ENCODE peak calls at places on chromosome 14, in ten cellular contexts. B is endothelial cell; C is tibial artery; I is lung; U is A549; Q is CD4-positive, alpha-beta T cell; N is neural crest cell; E is K562; D is CD8-positive, alpha-beta T cell; V is ovary. X is an unnamed sample.

GRCh38 chr14:89325299-89325883 is 91.6 kb downstream of the FOXN3 start:
- DNase-seq in I (no peak), U (no peak), E (no peak), B (no peak), N (no peak), Q (no peak), C (no peak), V (no peak), D (no peak), X (no peak)

GRCh38 chr14:52068741-52069616 is at the start of gene NID2:
- DNase-seq in D (no peak), E (peak; percentile 32), B (peak; percentile 84), N (peak; percentile 84), V (peak; percentile 92), I (peak; percentile 64), U (peak; percentile 79), Q (no peak), C (peak; percentile 87), X (peak; percentile 45)

GRCh38 chr14:90924618-90925345 is 108.6 kb upstream of the TTC7B start:
- DNase-seq in E (no peak), V (no peak), U (no peak), C (no peak), I (no peak), B (no peak), Q (no peak), D (no peak), N (no peak), X (no peak)

GRCh38 chr14:99603471-99603933 is 505 bp downstream of the CCDC85C start:
- DNase-seq in D (peak; percentile 29), U (no peak), E (no peak), Q (peak; percentile 46), B (peak; percentile 54), V (peak; percentile 65), I (no peak), C (no peak), N (peak; percentile 34), X (no peak)

GRCh38 chr14:85439696-85440328 is 90.1 kb upstream of the FLRT2 start:
- DNase-seq in N (no peak), C (no peak), I (no peak), V (no peak), D (no peak), U (no peak), E (no peak), Q (no peak), B (no peak), X (peak; percentile 49)

GRCh38 chr14:72947366-72948160 is 21.3 kb downstream of the DCAF4 start:
- DNase-seq in V (no peak), U (no peak), Q (no peak), B (no peak), C (no peak), N (no peak), D (no peak), I (no peak), E (no peak), X (no peak)

GRCh38 chr14:51783765-51784164 is 76.6 kb upstream of the GNG2 start:
- DNase-seq in D (no peak), U (no peak), Q (no peak), V (no peak), B (no peak), N (no peak), C (no peak), I (no peak), E (no peak), X (no peak)

GRCh38 chr14:65433157-65433556 is 20.6 kb downstream of the FUT8 start:
- DNase-seq in Q (no peak), D (no peak), I (no peak), C (no peak), E (no peak), U (no peak), B (no peak), N (no peak), V (no peak), X (no peak)

GRCh38 chr14:93173943-93174395 is 10.7 kb downstream of the MOAP1 start:
- DNase-seq in Q (no peak), D (no peak), C (no peak), U (no peak), B (no peak), N (no peak), V (no peak), I (no peak), E (peak; percentile 16), X (no peak)

GRCh38 chr14:52907949-52908348 is 42.9 kb downstream of the FERMT2 start:
- DNase-seq in B (no peak), V (no peak), E (no peak), U (no peak), C (no peak), N (no peak), D (no peak), I (no peak), Q (no peak), X (no peak)

GRCh38 chr14:39229222-39229543 is 4.5 kb upstream of the MIA2 start:
- DNase-seq in I (no peak), C (no peak), B (no peak), E (no peak), N (no peak), D (peak; percentile 15), V (no peak), U (no peak), Q (no peak), X (no peak)

GRCh38 chr14:106694638-106695393 is 1168.4 kb downstream of the TMEM121 start:
- DNase-seq in D (peak; percentile 47), Q (peak; percentile 51), I (no peak), C (no peak), E (no peak), N (no peak), B (no peak), V (no peak), U (no peak), X (no peak)

DNA sequence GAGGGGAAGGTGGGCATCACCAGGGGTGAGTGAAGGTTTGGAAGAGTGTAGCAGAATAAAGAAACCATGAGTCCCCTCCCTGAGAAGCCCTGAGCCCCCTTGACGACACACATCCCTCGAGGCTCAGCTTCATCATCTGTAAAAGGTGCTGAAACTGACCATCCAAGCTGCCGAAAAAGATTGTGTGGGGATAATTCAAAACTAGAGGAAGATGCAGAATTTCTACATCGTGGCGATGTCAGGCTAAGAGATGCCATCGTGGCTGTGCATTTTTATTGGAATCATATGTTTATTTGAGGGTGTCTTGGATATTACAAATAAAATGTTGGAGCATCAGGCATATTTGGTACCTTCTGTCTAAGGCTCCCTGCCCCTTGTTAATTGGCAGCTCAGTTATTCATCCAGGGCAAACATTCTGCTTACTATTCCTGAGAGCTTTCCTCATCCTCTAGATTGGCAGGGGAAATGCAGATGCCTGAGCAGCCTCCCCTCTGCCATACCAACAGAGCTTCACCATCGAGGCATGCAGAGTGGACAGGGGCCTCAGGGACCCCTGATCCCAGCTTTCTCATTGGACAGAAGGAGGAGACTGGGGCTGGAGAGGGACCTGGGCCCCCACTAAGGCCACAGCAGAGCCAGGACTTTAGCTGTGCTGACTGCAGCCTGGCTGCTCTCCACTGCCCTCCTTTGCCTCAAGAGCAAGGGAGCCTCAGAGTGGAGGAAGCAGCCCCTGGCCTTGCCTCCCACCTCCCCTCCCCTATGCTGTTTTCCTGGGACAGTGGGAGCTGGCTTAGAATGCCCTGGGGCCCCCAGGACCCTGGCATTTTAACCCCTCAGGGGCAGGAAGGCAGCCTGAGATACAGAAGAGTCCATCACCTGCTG is 7.0 kb downstream of the SERPINA1 start:
- DNase-seq in V (no peak), E (no peak), I (no peak), C (no peak), U (no peak), D (no peak), B (no peak), Q (no peak), N (no peak), X (no peak)
- TF ChIP-seq CTCF in V (no peak), E (no peak), I (no peak), C (no peak), U (no peak), D (no peak), B (no peak), Q (no peak), N (no peak), X (no peak)

GRCh38 chr14:49982522-49982951 is 89.7 kb downstream of the ARF6 start:
- DNase-seq in U (no peak), Q (no peak), C (no peak), N (no peak), B (no peak), D (no peak), I (no peak), V (no peak), E (no peak), X (no peak)

GRCh38 chr14:49984419-49984818 is 91.5 kb downstream of the ARF6 start:
- DNase-seq in U (no peak), E (no peak), B (no peak), C (no peak), V (no peak), Q (no peak), I (no peak), D (no peak), N (no peak), X (no peak)

GRCh38 chr14:49986344-49987014 is 93.6 kb downstream of the ARF6 start:
- DNase-seq in B (no peak), U (no peak), I (no peak), N (no peak), C (no peak), D (no peak), E (no peak), V (no peak), Q (no peak), X (no peak)

GRCh38 chr14:49980027-49980426 is 87.1 kb downstream of the ARF6 start:
- DNase-seq in C (no peak), B (no peak), Q (no peak), E (no peak), I (no peak), N (no peak), D (no peak), U (no peak), V (no peak), X (no peak)

DNA sequence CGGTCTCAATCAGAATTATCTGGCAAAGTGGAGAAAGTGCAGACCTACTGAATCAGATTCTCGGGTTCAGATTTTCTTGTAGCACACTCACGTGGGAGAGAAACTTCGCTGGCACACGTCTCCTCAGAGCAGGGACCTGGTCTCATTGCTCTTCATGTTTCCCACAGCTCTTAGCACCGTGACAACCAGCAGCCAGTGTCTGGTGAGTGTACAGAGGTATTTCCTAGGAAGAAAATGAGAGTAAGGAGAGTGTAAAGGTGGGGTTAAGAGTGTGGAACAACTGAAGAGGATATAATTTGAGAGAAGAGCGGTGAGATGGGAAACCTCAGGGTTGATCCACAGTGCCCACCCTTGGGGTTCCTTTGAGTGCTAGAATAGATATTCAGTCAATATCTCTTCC is 89.2 kb downstream of the ARF6 start:
- DNase-seq in B (no peak), C (no peak), V (no peak), U (no peak), N (no peak), E (no peak), D (no peak), Q (no peak), I (no peak), X (no peak)
- TF ChIP-seq CTCF in B (no peak), C (no peak), V (no peak), U (no peak), N (no peak), E (no peak), D (no peak), Q (no peak), I (no peak), X (no peak)

GRCh38 chr14:105187935-105188524 is 6.9 kb upstream of the NUDT14 start:
- DNase-seq in N (no peak), Q (no peak), I (peak; percentile 54), U (no peak), C (no peak), E (no peak), D (no peak), V (no peak), B (no peak), X (no peak)
- TF ChIP-seq CTCF in N (no peak), Q (no peak), I (no peak), U (no peak), C (no peak), E (peak; percentile 17), D (no peak), V (no peak), B (no peak), X (no peak)

GRCh38 chr14:69726761-69727511 is 40.0 kb upstream of the SRSF5 start:
- DNase-seq in N (peak; percentile 92), B (peak; percentile 88), V (peak; percentile 91), I (peak; percentile 85), Q (peak; percentile 82), C (peak; percentile 75), D (peak; percentile 84), U (peak; percentile 85), E (peak; percentile 78), X (peak; percentile 80)
- TF ChIP-seq CTCF in N (peak; percentile 99), B (peak; percentile 96), V (peak; percentile 97), I (peak; percentile 89), Q (peak; percentile 99), C (peak; percentile 98), D (peak; percentile 95), U (peak; percentile 98), E (peak; percentile 93), X (peak; percentile 95)

X was measured in breast epithelium.